ENCODE peak calls at places on chromosome 14, in four cellular contexts. A, W, P and U are unnamed samples.

GRCh38 chr14:22838631-22839041 is 2.3 kb downstream of the MMP14 start:
- DNase-seq in P (no peak), W (no peak), A (no peak), U (no peak)

GRCh38 chr14:92673601-92674000 is 74.8 kb downstream of the LGMN start:
- DNase-seq in A (no peak), W (no peak), P (no peak), U (no peak)

GRCh38 chr14:94110552-94111181 is at the start of gene IFI27:
- DNase-seq in A (no peak), P (no peak), W (no peak), U (no peak)

GRCh38 chr14:99982449-99983250 is 82.6 kb upstream of the EVL start:
- DNase-seq in A (peak; percentile 33), W (peak; percentile 39), P (no peak), U (peak; percentile 66)

GRCh38 chr14:61598980-61599379 is 96.3 kb upstream of the HIF1A start:
- DNase-seq in P (no peak), W (peak; percentile 50), A (no peak), U (no peak)

GRCh38 chr14:61406670-61407069 is 85.3 kb downstream of the PRKCH start:
- DNase-seq in P (no peak), A (no peak), W (no peak), U (no peak)

GRCh38 chr14:98203421-98203820 is 1068.6 kb downstream of the BCL11B start:
- DNase-seq in W (no peak), A (no peak), P (no peak), U (no peak)

GRCh38 chr14:61222388-61222787 is 58.8 kb downstream of the TMEM30B start:
- DNase-seq in W (no peak), A (no peak), P (no peak), U (no peak)

GRCh38 chr14:67392728-67393314 is 19.1 kb downstream of the PLEK2 start:
- DNase-seq in W (no peak), A (no peak), P (no peak), U (no peak)

GRCh38 chr14:99730876-99731351 is 46.8 kb downstream of the CYP46A1 start:
- DNase-seq in A (no peak), P (no peak), W (no peak), U (no peak)

GRCh38 chr14:91399868-91400640 is 17.6 kb downstream of the CCDC88C start:
- DNase-seq in P (peak; percentile 55), A (no peak), W (no peak), U (no peak)

GRCh38 chr14:33404054-33404453 is 465.4 kb downstream of the NPAS3 start:
- DNase-seq in W (no peak), P (no peak), A (no peak), U (no peak)

GRCh38 chr14:103113774-103114173 is 9.5 kb upstream of the TNFAIP2 start:
- DNase-seq in A (no peak), W (no peak), P (no peak), U (no peak)

GRCh38 chr14:49991491-49991890 is 98.6 kb downstream of the ARF6 start:
- DNase-seq in W (no peak), P (no peak), A (no peak), U (no peak)

GRCh38 chr14:102793531-102794328 is 16.5 kb downstream of the TRAF3 start:
- DNase-seq in P (no peak), W (no peak), A (no peak), U (no peak)

GRCh38 chr14:101035466-101036225 is 132.1 kb upstream of the RTL1 start:
- DNase-seq in P (no peak), A (no peak), W (no peak), U (no peak)

GRCh38 chr14:43105305-43105704 is 1401.8 kb downstream of the FSCB start:
- DNase-seq in A (no peak), P (no peak), W (no peak), U (no peak)
- TF ChIP-seq SUZ12 in A (no peak), P (no peak), W (no peak), U (no peak)

GRCh38 chr14:104561661-104562495 is 17.7 kb upstream of the C14orf180 start:
- DNase-seq in A (no peak), P (no peak), W (no peak), U (no peak)

GRCh38 chr14:104559769-104560585 is 19.6 kb upstream of the C14orf180 start:
- DNase-seq in A (no peak), P (no peak), W (no peak), U (no peak)

GRCh38 chr14:104562606-104563005 is 17.0 kb upstream of the C14orf180 start:
- DNase-seq in W (no peak), P (no peak), A (no peak), U (no peak)

GRCh38 chr14:104560586-104560945 is 19.0 kb upstream of the C14orf180 start:
- DNase-seq in A (no peak), P (no peak), W (no peak), U (no peak)

GRCh38 chr14:104561124-104561531 is 18.4 kb upstream of the C14orf180 start:
- DNase-seq in P (no peak), W (no peak), A (no peak), U (no peak)
- TF ChIP-seq SP1 in P (no peak), W (no peak), A (no peak), U (no peak)

GRCh38 chr14:105448706-105449111 is 25.9 kb upstream of the CRIP2 start:
- DNase-seq in W (peak; percentile 20), A (no peak), P (peak; percentile 90), U (peak; percentile 84)
- TF ChIP-seq SUZ12 in W (no peak), A (no peak), P (no peak), U (no peak)

DNA sequence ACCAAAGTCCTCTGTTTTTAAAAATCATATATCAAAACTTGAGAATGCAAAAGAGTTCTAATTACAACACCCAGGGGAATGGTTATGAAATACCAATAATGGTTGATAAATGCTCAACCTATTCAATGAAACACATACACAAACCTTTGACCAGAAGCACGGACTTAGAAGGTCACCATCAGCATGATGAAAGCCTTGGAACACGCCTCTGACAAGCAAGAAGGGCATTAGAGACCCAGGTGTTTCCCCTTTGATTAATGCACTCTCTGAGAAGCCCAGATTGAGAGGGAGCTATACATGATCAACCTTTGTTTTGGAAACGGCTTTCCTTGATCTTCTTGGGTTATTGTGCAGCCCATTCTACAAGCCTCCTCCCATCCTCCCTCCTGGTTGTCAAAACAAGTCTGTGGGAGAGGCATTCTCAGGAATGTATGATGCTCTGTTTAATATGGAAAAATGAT is 69.0 kb downstream of the ZFP36L1 start:
- DNase-seq in A (no peak), W (peak; percentile 83), P (no peak), U (no peak)
- TF ChIP-seq SP1 in A (no peak), W (no peak), P (no peak), U (no peak)

DNA sequence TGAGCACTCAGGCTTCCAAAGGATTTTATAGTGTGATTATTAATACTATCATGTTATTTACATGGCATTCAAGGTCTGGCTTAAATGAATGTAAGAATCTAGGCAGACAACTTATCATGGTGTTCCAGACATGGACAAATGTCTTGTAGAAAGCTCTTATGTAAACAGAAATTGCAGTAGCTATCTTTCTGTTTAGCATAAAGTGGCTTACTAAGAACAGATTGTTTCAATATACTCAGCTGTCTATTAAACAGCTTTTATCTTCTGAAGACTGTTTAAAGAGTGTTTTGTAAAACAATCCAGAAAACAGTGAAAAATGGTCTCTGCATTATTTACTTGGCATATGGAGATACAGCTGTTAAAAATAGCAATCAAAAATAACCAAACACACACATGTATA is 1061.8 kb upstream of the SEL1L start:
- DNase-seq in W (no peak), A (no peak), P (no peak), U (no peak)
- TF ChIP-seq SUZ12 in W (no peak), A (no peak), P (no peak), U (no peak)

DNA sequence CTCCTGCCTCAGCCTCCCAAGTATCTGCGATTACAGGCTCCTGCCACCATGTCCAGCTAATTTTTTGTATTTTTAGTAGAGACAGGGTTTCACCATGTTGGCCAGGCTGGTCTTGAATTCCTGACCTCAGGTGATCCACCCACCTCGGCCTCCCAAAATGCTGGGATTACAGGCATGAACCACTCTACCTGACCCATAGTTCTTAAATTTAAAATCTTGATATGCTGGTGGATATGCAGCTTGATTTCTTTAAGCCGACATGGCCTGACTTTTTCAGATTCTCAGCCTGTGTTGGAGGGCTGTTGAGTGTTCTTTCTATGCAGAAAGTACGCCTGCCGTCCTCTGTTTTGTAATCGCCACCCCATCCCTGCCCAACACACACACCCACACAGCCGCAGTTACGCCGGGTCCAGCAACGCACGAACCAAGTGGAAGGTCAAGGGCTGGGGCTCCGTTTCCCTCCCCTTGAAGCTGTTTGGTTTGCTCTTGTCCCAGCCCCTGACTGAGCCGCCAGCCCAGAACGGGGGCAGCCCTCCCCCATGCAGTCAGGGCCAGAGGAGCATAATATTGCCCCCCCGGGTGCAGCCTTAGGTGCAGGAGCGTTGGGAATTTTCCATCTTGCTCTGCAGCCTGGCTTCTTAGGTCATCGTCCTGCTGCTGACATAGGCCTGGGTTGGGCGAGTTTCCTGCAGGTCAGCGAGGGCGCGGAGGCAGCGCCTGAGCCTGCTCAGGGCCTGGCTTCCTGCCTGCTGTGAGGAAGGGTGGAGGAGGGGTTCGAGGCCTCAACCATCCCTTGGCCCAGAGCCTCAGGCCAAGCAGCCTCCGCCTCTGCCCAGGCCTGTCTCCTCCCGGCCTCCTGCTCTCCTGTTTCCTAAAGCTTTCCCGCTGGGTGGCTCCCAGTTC is 44.2 kb downstream of the PSMA6 start:
- DNase-seq in W (peak; percentile 99), A (no peak), P (peak; percentile 64), U (no peak)
- TF ChIP-seq SP1 in W (no peak), A (no peak), P (peak; percentile 12), U (no peak)

GRCh38 chr14:104694475-104694950 is 5.1 kb downstream of the INF2 start:
- DNase-seq in W (no peak), A (no peak), P (no peak), U (no peak)
- TF ChIP-seq SUZ12 in W (no peak), A (no peak), P (no peak), U (no peak)

DNA sequence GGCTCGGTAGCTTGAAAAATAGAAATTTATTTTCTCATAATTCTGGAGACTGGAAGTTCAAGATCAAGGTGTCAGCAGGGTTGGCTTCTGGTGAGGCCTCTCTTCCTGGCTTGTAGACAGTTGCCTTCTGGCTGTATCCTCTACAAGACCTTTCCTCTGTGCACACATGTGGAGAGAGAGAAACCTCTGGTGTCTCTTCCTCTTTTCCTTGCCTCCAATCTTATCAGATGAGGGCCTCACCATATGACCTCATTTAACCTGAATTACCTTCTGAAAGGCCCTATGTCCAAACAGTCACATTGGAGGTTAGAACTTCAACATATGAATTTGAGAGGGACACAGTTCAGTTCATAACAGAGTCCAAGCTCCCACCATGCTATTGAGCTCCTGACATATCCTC is 166.4 kb downstream of the TTC8 start:
- DNase-seq in W (no peak), A (no peak), P (no peak), U (no peak)
- TF ChIP-seq SP1 in W (no peak), A (no peak), P (no peak), U (no peak)

GRCh38 chr14:34693228-34693939 is 21.0 kb downstream of the CFL2 start:
- DNase-seq in P (peak; percentile 70), W (peak; percentile 45), A (no peak), U (no peak)
- TF ChIP-seq SUZ12 in P (no peak), W (no peak), A (no peak), U (no peak)

GRCh38 chr14:64434528-64434927 is 30.8 kb upstream of the AKAP5 start:
- DNase-seq in W (no peak), P (no peak), A (no peak), U (no peak)
- TF ChIP-seq SP1 in W (no peak), P (no peak), A (no peak), U (no peak)